ENCODE peak calls at places on chromosomes 6 and 20, in ten cellular contexts. One of them, this sample, is unnamed.
A peak's percentile ranks its signal among the peaks of the same experiment; 100 is the strongest.

GRCh38 chr20:1827974-1828785 is 67.0 kb upstream of the SIRPA start:
- DNase-seq in GM03348: no peak
- DNase-seq in activated CD4-positive, alpha-beta T cell treated with anti-CD3 and anti-CD28 coated beads, Interleukin-2, amount 50 U/mL, for 24 hours: no peak
- DNase-seq in stimulated activated CD8-positive, alpha-beta memory T cell treated with anti-CD3 and anti-CD28 coated beads, Interleukin-7, amount 100 ng/mL, for 1 hour: no peak
- DNase-seq in A172: peak; percentile 80
- DNase-seq in activated naive CD8-positive, alpha-beta T cell treated with anti-CD3 and anti-CD28 coated beads, Interleukin-2, amount 50 U/mL, for 24 hours: no peak
- DNase-seq in heart right ventricle: peak; percentile 60
- DNase-seq in amniotic stem cell: no peak
- DNase-seq in Kasumi-1: no peak
- DNase-seq in NCI-H2171 treated with DMSO at 0.1 percent for 48 hours: no peak
- DNase-seq in this sample: no peak

GRCh38 chr6:87628881-87629280 is 38.9 kb downstream of the ORC3 start:
- DNase-seq in amniotic stem cell: no peak
- DNase-seq in heart right ventricle: no peak
- DNase-seq in activated CD4-positive, alpha-beta T cell treated with anti-CD3 and anti-CD28 coated beads, Interleukin-2, amount 50 U/mL, for 24 hours: no peak
- DNase-seq in GM03348: peak; percentile 62
- DNase-seq in activated naive CD8-positive, alpha-beta T cell treated with anti-CD3 and anti-CD28 coated beads, Interleukin-2, amount 50 U/mL, for 24 hours: no peak
- DNase-seq in stimulated activated CD8-positive, alpha-beta memory T cell treated with anti-CD3 and anti-CD28 coated beads, Interleukin-7, amount 100 ng/mL, for 1 hour: no peak
- DNase-seq in Kasumi-1: no peak
- DNase-seq in NCI-H2171 treated with DMSO at 0.1 percent for 48 hours: no peak
- DNase-seq in A172: no peak
- DNase-seq in this sample: no peak

GRCh38 chr6:53398541-53399344 is 50.0 kb upstream of the ELOVL5 start:
- DNase-seq in GM03348: no peak
- DNase-seq in heart right ventricle: no peak
- DNase-seq in activated naive CD8-positive, alpha-beta T cell treated with anti-CD3 and anti-CD28 coated beads, Interleukin-2, amount 50 U/mL, for 24 hours: no peak
- DNase-seq in activated CD4-positive, alpha-beta T cell treated with anti-CD3 and anti-CD28 coated beads, Interleukin-2, amount 50 U/mL, for 24 hours: no peak
- DNase-seq in Kasumi-1: no peak
- DNase-seq in A172: no peak
- DNase-seq in NCI-H2171 treated with DMSO at 0.1 percent for 48 hours: no peak
- DNase-seq in stimulated activated CD8-positive, alpha-beta memory T cell treated with anti-CD3 and anti-CD28 coated beads, Interleukin-7, amount 100 ng/mL, for 1 hour: no peak
- DNase-seq in amniotic stem cell: no peak
- DNase-seq in this sample: no peak

GRCh38 chr20:56845546-56846081 is 216.5 kb downstream of the TFAP2C start:
- DNase-seq in Kasumi-1: no peak
- DNase-seq in stimulated activated CD8-positive, alpha-beta memory T cell treated with anti-CD3 and anti-CD28 coated beads, Interleukin-7, amount 100 ng/mL, for 1 hour: no peak
- DNase-seq in activated naive CD8-positive, alpha-beta T cell treated with anti-CD3 and anti-CD28 coated beads, Interleukin-2, amount 50 U/mL, for 24 hours: no peak
- DNase-seq in GM03348: no peak
- DNase-seq in heart right ventricle: no peak
- DNase-seq in A172: no peak
- DNase-seq in activated CD4-positive, alpha-beta T cell treated with anti-CD3 and anti-CD28 coated beads, Interleukin-2, amount 50 U/mL, for 24 hours: no peak
- DNase-seq in amniotic stem cell: no peak
- DNase-seq in NCI-H2171 treated with DMSO at 0.1 percent for 48 hours: no peak
- DNase-seq in this sample: no peak

GRCh38 chr6:44593539-44593944 is 206.0 kb downstream of the CDC5L start:
- DNase-seq in NCI-H2171 treated with DMSO at 0.1 percent for 48 hours: peak; percentile 70
- DNase-seq in GM03348: peak; percentile 70
- DNase-seq in activated CD4-positive, alpha-beta T cell treated with anti-CD3 and anti-CD28 coated beads, Interleukin-2, amount 50 U/mL, for 24 hours: peak; percentile 20
- DNase-seq in activated naive CD8-positive, alpha-beta T cell treated with anti-CD3 and anti-CD28 coated beads, Interleukin-2, amount 50 U/mL, for 24 hours: peak; percentile 75
- DNase-seq in amniotic stem cell: no peak
- DNase-seq in heart right ventricle: no peak
- DNase-seq in Kasumi-1: peak; percentile 87
- DNase-seq in A172: peak; percentile 66
- DNase-seq in stimulated activated CD8-positive, alpha-beta memory T cell treated with anti-CD3 and anti-CD28 coated beads, Interleukin-7, amount 100 ng/mL, for 1 hour: peak; percentile 44
- DNase-seq in this sample: peak; percentile 11

GRCh38 chr20:6663751-6664388 is 103.6 kb upstream of the BMP2 start:
- DNase-seq in activated naive CD8-positive, alpha-beta T cell treated with anti-CD3 and anti-CD28 coated beads, Interleukin-2, amount 50 U/mL, for 24 hours: no peak
- DNase-seq in amniotic stem cell: no peak
- DNase-seq in activated CD4-positive, alpha-beta T cell treated with anti-CD3 and anti-CD28 coated beads, Interleukin-2, amount 50 U/mL, for 24 hours: no peak
- DNase-seq in Kasumi-1: no peak
- DNase-seq in A172: peak; percentile 18
- DNase-seq in stimulated activated CD8-positive, alpha-beta memory T cell treated with anti-CD3 and anti-CD28 coated beads, Interleukin-7, amount 100 ng/mL, for 1 hour: no peak
- DNase-seq in GM03348: no peak
- DNase-seq in heart right ventricle: no peak
- DNase-seq in NCI-H2171 treated with DMSO at 0.1 percent for 48 hours: no peak
- DNase-seq in this sample: no peak

GRCh38 chr20:20791664-20792568 is 79.5 kb upstream of the RALGAPA2 start:
- DNase-seq in NCI-H2171 treated with DMSO at 0.1 percent for 48 hours: no peak
- DNase-seq in activated naive CD8-positive, alpha-beta T cell treated with anti-CD3 and anti-CD28 coated beads, Interleukin-2, amount 50 U/mL, for 24 hours: no peak
- DNase-seq in Kasumi-1: no peak
- DNase-seq in A172: no peak
- DNase-seq in stimulated activated CD8-positive, alpha-beta memory T cell treated with anti-CD3 and anti-CD28 coated beads, Interleukin-7, amount 100 ng/mL, for 1 hour: no peak
- DNase-seq in activated CD4-positive, alpha-beta T cell treated with anti-CD3 and anti-CD28 coated beads, Interleukin-2, amount 50 U/mL, for 24 hours: no peak
- DNase-seq in amniotic stem cell: no peak
- DNase-seq in heart right ventricle: no peak
- DNase-seq in GM03348: no peak
- DNase-seq in this sample: no peak

GRCh38 chr6:139028658-139029469 is at the start of gene ABRACL:
- DNase-seq in A172: peak; percentile 78
- DNase-seq in amniotic stem cell: no peak
- DNase-seq in activated naive CD8-positive, alpha-beta T cell treated with anti-CD3 and anti-CD28 coated beads, Interleukin-2, amount 50 U/mL, for 24 hours: peak; percentile 83
- DNase-seq in Kasumi-1: peak; percentile 92
- DNase-seq in heart right ventricle: peak; percentile 64
- DNase-seq in GM03348: peak; percentile 76
- DNase-seq in NCI-H2171 treated with DMSO at 0.1 percent for 48 hours: peak; percentile 85
- DNase-seq in stimulated activated CD8-positive, alpha-beta memory T cell treated with anti-CD3 and anti-CD28 coated beads, Interleukin-7, amount 100 ng/mL, for 1 hour: peak; percentile 38
- DNase-seq in activated CD4-positive, alpha-beta T cell treated with anti-CD3 and anti-CD28 coated beads, Interleukin-2, amount 50 U/mL, for 24 hours: peak; percentile 73
- DNase-seq in this sample: no peak

GRCh38 chr20:56463428-56463827 is 5.0 kb upstream of the RTF2 start:
- DNase-seq in activated CD4-positive, alpha-beta T cell treated with anti-CD3 and anti-CD28 coated beads, Interleukin-2, amount 50 U/mL, for 24 hours: no peak
- DNase-seq in heart right ventricle: no peak
- DNase-seq in activated naive CD8-positive, alpha-beta T cell treated with anti-CD3 and anti-CD28 coated beads, Interleukin-2, amount 50 U/mL, for 24 hours: no peak
- DNase-seq in amniotic stem cell: no peak
- DNase-seq in GM03348: no peak
- DNase-seq in NCI-H2171 treated with DMSO at 0.1 percent for 48 hours: no peak
- DNase-seq in stimulated activated CD8-positive, alpha-beta memory T cell treated with anti-CD3 and anti-CD28 coated beads, Interleukin-7, amount 100 ng/mL, for 1 hour: no peak
- DNase-seq in Kasumi-1: peak; percentile 79
- DNase-seq in A172: no peak
- DNase-seq in this sample: no peak

GRCh38 chr6:94269256-94269655 is 849.9 kb upstream of the EPHA7 start:
- DNase-seq in stimulated activated CD8-positive, alpha-beta memory T cell treated with anti-CD3 and anti-CD28 coated beads, Interleukin-7, amount 100 ng/mL, for 1 hour: no peak
- DNase-seq in A172: no peak
- DNase-seq in activated CD4-positive, alpha-beta T cell treated with anti-CD3 and anti-CD28 coated beads, Interleukin-2, amount 50 U/mL, for 24 hours: no peak
- DNase-seq in NCI-H2171 treated with DMSO at 0.1 percent for 48 hours: no peak
- DNase-seq in Kasumi-1: no peak
- DNase-seq in activated naive CD8-positive, alpha-beta T cell treated with anti-CD3 and anti-CD28 coated beads, Interleukin-2, amount 50 U/mL, for 24 hours: no peak
- DNase-seq in amniotic stem cell: no peak
- DNase-seq in GM03348: no peak
- DNase-seq in heart right ventricle: no peak
- DNase-seq in this sample: no peak

GRCh38 chr6:163565140-163565539 is 150.6 kb downstream of the QKI start:
- DNase-seq in heart right ventricle: no peak
- DNase-seq in NCI-H2171 treated with DMSO at 0.1 percent for 48 hours: peak; percentile 74
- DNase-seq in stimulated activated CD8-positive, alpha-beta memory T cell treated with anti-CD3 and anti-CD28 coated beads, Interleukin-7, amount 100 ng/mL, for 1 hour: no peak
- DNase-seq in Kasumi-1: no peak
- DNase-seq in activated CD4-positive, alpha-beta T cell treated with anti-CD3 and anti-CD28 coated beads, Interleukin-2, amount 50 U/mL, for 24 hours: no peak
- DNase-seq in amniotic stem cell: no peak
- DNase-seq in GM03348: no peak
- DNase-seq in activated naive CD8-positive, alpha-beta T cell treated with anti-CD3 and anti-CD28 coated beads, Interleukin-2, amount 50 U/mL, for 24 hours: no peak
- DNase-seq in A172: no peak
- DNase-seq in this sample: no peak

GRCh38 chr20:31829731-31830130 is 10.6 kb downstream of the MYLK2 start:
- DNase-seq in A172: no peak
- DNase-seq in stimulated activated CD8-positive, alpha-beta memory T cell treated with anti-CD3 and anti-CD28 coated beads, Interleukin-7, amount 100 ng/mL, for 1 hour: no peak
- DNase-seq in activated naive CD8-positive, alpha-beta T cell treated with anti-CD3 and anti-CD28 coated beads, Interleukin-2, amount 50 U/mL, for 24 hours: no peak
- DNase-seq in NCI-H2171 treated with DMSO at 0.1 percent for 48 hours: no peak
- DNase-seq in heart right ventricle: no peak
- DNase-seq in amniotic stem cell: no peak
- DNase-seq in activated CD4-positive, alpha-beta T cell treated with anti-CD3 and anti-CD28 coated beads, Interleukin-2, amount 50 U/mL, for 24 hours: no peak
- DNase-seq in GM03348: no peak
- DNase-seq in Kasumi-1: no peak
- DNase-seq in this sample: no peak

GRCh38 chr6:109059148-109059547 is 35.5 kb downstream of the SESN1 start:
- DNase-seq in amniotic stem cell: no peak
- DNase-seq in NCI-H2171 treated with DMSO at 0.1 percent for 48 hours: no peak
- DNase-seq in activated CD4-positive, alpha-beta T cell treated with anti-CD3 and anti-CD28 coated beads, Interleukin-2, amount 50 U/mL, for 24 hours: no peak
- DNase-seq in GM03348: peak; percentile 24
- DNase-seq in heart right ventricle: no peak
- DNase-seq in Kasumi-1: no peak
- DNase-seq in A172: no peak
- DNase-seq in stimulated activated CD8-positive, alpha-beta memory T cell treated with anti-CD3 and anti-CD28 coated beads, Interleukin-7, amount 100 ng/mL, for 1 hour: no peak
- DNase-seq in activated naive CD8-positive, alpha-beta T cell treated with anti-CD3 and anti-CD28 coated beads, Interleukin-2, amount 50 U/mL, for 24 hours: no peak
- DNase-seq in this sample: no peak

GRCh38 chr6:18277181-18278006 is 13.1 kb upstream of the DEK start:
- DNase-seq in activated naive CD8-positive, alpha-beta T cell treated with anti-CD3 and anti-CD28 coated beads, Interleukin-2, amount 50 U/mL, for 24 hours: no peak
- DNase-seq in Kasumi-1: no peak
- DNase-seq in heart right ventricle: no peak
- DNase-seq in activated CD4-positive, alpha-beta T cell treated with anti-CD3 and anti-CD28 coated beads, Interleukin-2, amount 50 U/mL, for 24 hours: no peak
- DNase-seq in A172: no peak
- DNase-seq in NCI-H2171 treated with DMSO at 0.1 percent for 48 hours: peak; percentile 37
- DNase-seq in stimulated activated CD8-positive, alpha-beta memory T cell treated with anti-CD3 and anti-CD28 coated beads, Interleukin-7, amount 100 ng/mL, for 1 hour: no peak
- DNase-seq in amniotic stem cell: no peak
- DNase-seq in GM03348: peak; percentile 53
- DNase-seq in this sample: no peak

GRCh38 chr6:44057238-44057930 is 69.9 kb downstream of the MRPL14 start:
- DNase-seq in activated naive CD8-positive, alpha-beta T cell treated with anti-CD3 and anti-CD28 coated beads, Interleukin-2, amount 50 U/mL, for 24 hours: no peak
- DNase-seq in GM03348: no peak
- DNase-seq in activated CD4-positive, alpha-beta T cell treated with anti-CD3 and anti-CD28 coated beads, Interleukin-2, amount 50 U/mL, for 24 hours: no peak
- DNase-seq in heart right ventricle: no peak
- DNase-seq in Kasumi-1: no peak
- DNase-seq in NCI-H2171 treated with DMSO at 0.1 percent for 48 hours: no peak
- DNase-seq in stimulated activated CD8-positive, alpha-beta memory T cell treated with anti-CD3 and anti-CD28 coated beads, Interleukin-7, amount 100 ng/mL, for 1 hour: no peak
- DNase-seq in amniotic stem cell: no peak
- DNase-seq in A172: peak; percentile 73
- DNase-seq in this sample: no peak

GRCh38 chr6:169292340-169293124 is 38.9 kb upstream of the THBS2 start:
- DNase-seq in activated naive CD8-positive, alpha-beta T cell treated with anti-CD3 and anti-CD28 coated beads, Interleukin-2, amount 50 U/mL, for 24 hours: no peak
- DNase-seq in A172: peak; percentile 89
- DNase-seq in heart right ventricle: no peak
- DNase-seq in activated CD4-positive, alpha-beta T cell treated with anti-CD3 and anti-CD28 coated beads, Interleukin-2, amount 50 U/mL, for 24 hours: no peak
- DNase-seq in GM03348: peak; percentile 89
- DNase-seq in NCI-H2171 treated with DMSO at 0.1 percent for 48 hours: no peak
- DNase-seq in stimulated activated CD8-positive, alpha-beta memory T cell treated with anti-CD3 and anti-CD28 coated beads, Interleukin-7, amount 100 ng/mL, for 1 hour: no peak
- DNase-seq in Kasumi-1: peak; percentile 70
- DNase-seq in amniotic stem cell: peak; percentile 81
- DNase-seq in this sample: peak; percentile 45

GRCh38 chr20:33095249-33095648 is 15.8 kb downstream of the BPIFB4 start:
- DNase-seq in activated CD4-positive, alpha-beta T cell treated with anti-CD3 and anti-CD28 coated beads, Interleukin-2, amount 50 U/mL, for 24 hours: no peak
- DNase-seq in activated naive CD8-positive, alpha-beta T cell treated with anti-CD3 and anti-CD28 coated beads, Interleukin-2, amount 50 U/mL, for 24 hours: no peak
- DNase-seq in stimulated activated CD8-positive, alpha-beta memory T cell treated with anti-CD3 and anti-CD28 coated beads, Interleukin-7, amount 100 ng/mL, for 1 hour: no peak
- DNase-seq in A172: no peak
- DNase-seq in amniotic stem cell: no peak
- DNase-seq in NCI-H2171 treated with DMSO at 0.1 percent for 48 hours: no peak
- DNase-seq in Kasumi-1: no peak
- DNase-seq in GM03348: no peak
- DNase-seq in heart right ventricle: no peak
- DNase-seq in this sample: no peak

GRCh38 chr20:36062799-36063198 is 91.7 kb upstream of the EPB41L1 start:
- DNase-seq in stimulated activated CD8-positive, alpha-beta memory T cell treated with anti-CD3 and anti-CD28 coated beads, Interleukin-7, amount 100 ng/mL, for 1 hour: no peak
- DNase-seq in NCI-H2171 treated with DMSO at 0.1 percent for 48 hours: no peak
- DNase-seq in amniotic stem cell: no peak
- DNase-seq in A172: no peak
- DNase-seq in heart right ventricle: no peak
- DNase-seq in Kasumi-1: no peak
- DNase-seq in GM03348: peak; percentile 46
- DNase-seq in activated naive CD8-positive, alpha-beta T cell treated with anti-CD3 and anti-CD28 coated beads, Interleukin-2, amount 50 U/mL, for 24 hours: no peak
- DNase-seq in activated CD4-positive, alpha-beta T cell treated with anti-CD3 and anti-CD28 coated beads, Interleukin-2, amount 50 U/mL, for 24 hours: no peak
- DNase-seq in this sample: no peak

GRCh38 chr6:111604259-111605099 is 1.2 kb downstream of the TRAF3IP2 start:
- DNase-seq in amniotic stem cell: no peak
- DNase-seq in activated naive CD8-positive, alpha-beta T cell treated with anti-CD3 and anti-CD28 coated beads, Interleukin-2, amount 50 U/mL, for 24 hours: no peak
- DNase-seq in A172: no peak
- DNase-seq in NCI-H2171 treated with DMSO at 0.1 percent for 48 hours: no peak
- DNase-seq in Kasumi-1: peak; percentile 51
- DNase-seq in activated CD4-positive, alpha-beta T cell treated with anti-CD3 and anti-CD28 coated beads, Interleukin-2, amount 50 U/mL, for 24 hours: no peak
- DNase-seq in GM03348: peak; percentile 74
- DNase-seq in heart right ventricle: peak; percentile 58
- DNase-seq in stimulated activated CD8-positive, alpha-beta memory T cell treated with anti-CD3 and anti-CD28 coated beads, Interleukin-7, amount 100 ng/mL, for 1 hour: no peak
- DNase-seq in this sample: no peak

GRCh38 chr6:90915224-90915915 is 328.5 kb upstream of the MAP3K7 start:
- DNase-seq in amniotic stem cell: no peak
- DNase-seq in NCI-H2171 treated with DMSO at 0.1 percent for 48 hours: no peak
- DNase-seq in heart right ventricle: no peak
- DNase-seq in stimulated activated CD8-positive, alpha-beta memory T cell treated with anti-CD3 and anti-CD28 coated beads, Interleukin-7, amount 100 ng/mL, for 1 hour: no peak
- DNase-seq in activated naive CD8-positive, alpha-beta T cell treated with anti-CD3 and anti-CD28 coated beads, Interleukin-2, amount 50 U/mL, for 24 hours: no peak
- DNase-seq in GM03348: no peak
- DNase-seq in activated CD4-positive, alpha-beta T cell treated with anti-CD3 and anti-CD28 coated beads, Interleukin-2, amount 50 U/mL, for 24 hours: no peak
- DNase-seq in Kasumi-1: no peak
- DNase-seq in A172: no peak
- DNase-seq in this sample: no peak

GRCh38 chr20:58342104-58342945 is 32.8 kb downstream of the RAB22A start:
- DNase-seq in Kasumi-1: no peak
- DNase-seq in heart right ventricle: no peak
- DNase-seq in GM03348: peak; percentile 71
- DNase-seq in amniotic stem cell: peak; percentile 28
- DNase-seq in NCI-H2171 treated with DMSO at 0.1 percent for 48 hours: no peak
- DNase-seq in stimulated activated CD8-positive, alpha-beta memory T cell treated with anti-CD3 and anti-CD28 coated beads, Interleukin-7, amount 100 ng/mL, for 1 hour: no peak
- DNase-seq in activated naive CD8-positive, alpha-beta T cell treated with anti-CD3 and anti-CD28 coated beads, Interleukin-2, amount 50 U/mL, for 24 hours: no peak
- DNase-seq in A172: peak; percentile 72
- DNase-seq in activated CD4-positive, alpha-beta T cell treated with anti-CD3 and anti-CD28 coated beads, Interleukin-2, amount 50 U/mL, for 24 hours: no peak
- DNase-seq in this sample: no peak

GRCh38 chr20:23231561-23232218 is 118.9 kb upstream of the NXT1 start:
- DNase-seq in activated CD4-positive, alpha-beta T cell treated with anti-CD3 and anti-CD28 coated beads, Interleukin-2, amount 50 U/mL, for 24 hours: no peak
- DNase-seq in activated naive CD8-positive, alpha-beta T cell treated with anti-CD3 and anti-CD28 coated beads, Interleukin-2, amount 50 U/mL, for 24 hours: no peak
- DNase-seq in A172: peak; percentile 59
- DNase-seq in amniotic stem cell: no peak
- DNase-seq in stimulated activated CD8-positive, alpha-beta memory T cell treated with anti-CD3 and anti-CD28 coated beads, Interleukin-7, amount 100 ng/mL, for 1 hour: no peak
- DNase-seq in Kasumi-1: no peak
- DNase-seq in heart right ventricle: no peak
- DNase-seq in GM03348: peak; percentile 52
- DNase-seq in NCI-H2171 treated with DMSO at 0.1 percent for 48 hours: no peak
- DNase-seq in this sample: no peak

GRCh38 chr6:78611886-78612480 is 255.4 kb upstream of the IRAK1BP1 start:
- DNase-seq in stimulated activated CD8-positive, alpha-beta memory T cell treated with anti-CD3 and anti-CD28 coated beads, Interleukin-7, amount 100 ng/mL, for 1 hour: no peak
- DNase-seq in NCI-H2171 treated with DMSO at 0.1 percent for 48 hours: peak; percentile 19
- DNase-seq in activated CD4-positive, alpha-beta T cell treated with anti-CD3 and anti-CD28 coated beads, Interleukin-2, amount 50 U/mL, for 24 hours: no peak
- DNase-seq in activated naive CD8-positive, alpha-beta T cell treated with anti-CD3 and anti-CD28 coated beads, Interleukin-2, amount 50 U/mL, for 24 hours: no peak
- DNase-seq in amniotic stem cell: no peak
- DNase-seq in A172: peak; percentile 42
- DNase-seq in GM03348: no peak
- DNase-seq in heart right ventricle: no peak
- DNase-seq in Kasumi-1: peak; percentile 36
- DNase-seq in this sample: no peak

GRCh38 chr6:31336872-31337496 is 20.0 kb downstream of the HLA-B start:
- DNase-seq in activated CD4-positive, alpha-beta T cell treated with anti-CD3 and anti-CD28 coated beads, Interleukin-2, amount 50 U/mL, for 24 hours: no peak
- DNase-seq in GM03348: no peak
- DNase-seq in activated naive CD8-positive, alpha-beta T cell treated with anti-CD3 and anti-CD28 coated beads, Interleukin-2, amount 50 U/mL, for 24 hours: no peak
- DNase-seq in NCI-H2171 treated with DMSO at 0.1 percent for 48 hours: peak; percentile 1
- DNase-seq in Kasumi-1: no peak
- DNase-seq in heart right ventricle: no peak
- DNase-seq in stimulated activated CD8-positive, alpha-beta memory T cell treated with anti-CD3 and anti-CD28 coated beads, Interleukin-7, amount 100 ng/mL, for 1 hour: no peak
- DNase-seq in amniotic stem cell: no peak
- DNase-seq in A172: peak; percentile 16
- DNase-seq in this sample: no peak